ENCODE peak calls at places on chromosomes 4 and X, in nine cellular contexts. T, V, N, W, U, S, R, Z and H are unnamed samples.

GRCh38 chrX:47574609-47575325 is 7.5 kb upstream of the TIMP1 start:
- DNase-seq in T (no peak), V (no peak), N (no peak), W (no peak), U (no peak), S (no peak), R (no peak), Z (no peak), H (no peak)

GRCh38 chr4:75735525-75735924 is 11.1 kb downstream of the USO1 start:
- DNase-seq in T (no peak), V (no peak), N (no peak), W (no peak), U (no peak), S (no peak), R (no peak), Z (no peak), H (no peak)

GRCh38 chr4:107034091-107034698 is 1.9 kb downstream of the DKK2 start:
- DNase-seq in T (no peak), V (no peak), N (no peak), W (peak; percentile 45), U (peak; percentile 17), S (no peak), R (no peak), Z (peak; percentile 33), H (peak; percentile 58)

GRCh38 chrX:2862404-2862803 is 33.7 kb downstream of the GYG2 start:
- DNase-seq in T (no peak), V (no peak), N (no peak), W (no peak), U (no peak), S (no peak), R (no peak), Z (no peak), H (no peak)

GRCh38 chr4:150874386-150875226 is 140.5 kb downstream of the LRBA start:
- DNase-seq in T (no peak), V (no peak), N (no peak), W (no peak), U (peak; percentile 46), S (peak; percentile 40), R (no peak), Z (no peak), H (no peak)

GRCh38 chr4:100790838-100791615 is 273.2 kb upstream of the EMCN start:
- DNase-seq in T (no peak), V (no peak), N (no peak), W (no peak), U (no peak), S (no peak), R (no peak), Z (no peak), H (no peak)

GRCh38 chr4:14888790-14889189 is 113.5 kb upstream of the CPEB2 start:
- DNase-seq in T (no peak), V (no peak), N (no peak), W (no peak), U (no peak), S (peak; percentile 10), R (no peak), Z (no peak), H (no peak)

GRCh38 chr4:40227284-40227683 is 30.5 kb downstream of the RHOH start:
- DNase-seq in T (no peak), V (peak; percentile 85), N (peak; percentile 28), W (no peak), U (no peak), S (no peak), R (no peak), Z (no peak), H (no peak)

GRCh38 chrX:46757593-46757992 is 1.3 kb downstream of the SLC9A7 start:
- DNase-seq in T (no peak), V (no peak), N (no peak), W (no peak), U (no peak), S (peak; percentile 17), R (no peak), Z (peak; percentile 40), H (peak; percentile 33)

GRCh38 chrX:421646-422325 is 35.1 kb upstream of the PPP2R3B start:
- DNase-seq in T (no peak), V (no peak), N (no peak), W (no peak), U (no peak), S (no peak), R (no peak), Z (no peak), H (no peak)

GRCh38 chr4:154416183-154416543 is 75.4 kb downstream of the DCHS2 start:
- DNase-seq in T (no peak), V (no peak), N (no peak), W (no peak), U (no peak), S (no peak), R (no peak), Z (peak; percentile 1), H (no peak)

GRCh38 chrX:101708180-101708579 is 48.5 kb upstream of the ARMCX2 start:
- DNase-seq in T (no peak), V (no peak), N (no peak), W (no peak), U (no peak), S (no peak), R (no peak), Z (no peak), H (no peak)

GRCh38 chrX:134548257-134548732 is 88.3 kb downstream of the HPRT1 start:
- DNase-seq in T (no peak), V (no peak), N (no peak), W (no peak), U (no peak), S (no peak), R (no peak), Z (no peak), H (no peak)

GRCh38 chrX:70174754-70175153 is 2.5 kb upstream of the DGAT2L6 start:
- DNase-seq in T (no peak), V (no peak), N (no peak), W (no peak), U (peak; percentile 76), S (peak; percentile 53), R (no peak), Z (no peak), H (peak; percentile 53)

GRCh38 chr4:16887887-16888286 is 10.6 kb downstream of the LDB2 start:
- DNase-seq in T (no peak), V (no peak), N (no peak), W (no peak), U (no peak), S (no peak), R (no peak), Z (no peak), H (no peak)

GRCh38 chr4:38060829-38061431 is 100.7 kb downstream of the PTTG2 start:
- DNase-seq in T (no peak), V (no peak), N (no peak), W (peak; percentile 78), U (peak; percentile 68), S (peak; percentile 74), R (no peak), Z (peak; percentile 46), H (peak; percentile 56)

GRCh38 chr4:182880387-182881356 is 36.5 kb downstream of the DCTD start:
- DNase-seq in T (no peak), V (no peak), N (no peak), W (no peak), U (peak; percentile 23), S (peak; percentile 38), R (no peak), Z (peak; percentile 85), H (peak; percentile 54)

GRCh38 chrX:128973033-128973432 is 550.3 kb downstream of the SMARCA1 start:
- DNase-seq in T (no peak), V (no peak), N (no peak), W (no peak), U (no peak), S (no peak), R (no peak), Z (no peak), H (no peak)

GRCh38 chr4:176270669-176271068 is 1.6 kb upstream of the ASB5 start:
- DNase-seq in T (no peak), V (no peak), N (no peak), W (peak; percentile 98), U (peak; percentile 94), S (peak; percentile 92), R (peak; percentile 24), Z (peak; percentile 96), H (peak; percentile 98)

GRCh38 chrX:132774312-132774711 is 184.1 kb downstream of the HS6ST2 start:
- DNase-seq in T (no peak), V (no peak), N (no peak), W (no peak), U (no peak), S (no peak), R (no peak), Z (no peak), H (no peak)

GRCh38 chrX:145817299-145817665 is 347 bp upstream of the SLITRK2 start:
- DNase-seq in T (no peak), V (no peak), N (no peak), W (no peak), U (no peak), S (no peak), R (no peak), Z (peak; percentile 5), H (peak; percentile 32)